ENCODE peak calls at places on chromosome 17, in six cellular contexts. V, M, I, S, G and P are unnamed samples.

GRCh38 chr17:60231234-60231633 is 81.5 kb downstream of the CA4 start:
- DNase-seq in V (no peak), M (no peak), I (peak), S (no peak), G (no peak), P (no peak)

GRCh38 chr17:77146882-77147281 is 6.1 kb downstream of the SEC14L1 start:
- DNase-seq in V (no peak), M (peak), I (no peak), S (no peak), G (peak), P (no peak)

GRCh38 chr17:8173871-8174322 is 2.3 kb downstream of the TMEM107 start:
- DNase-seq in V (no peak), M (no peak), I (no peak), S (no peak), G (no peak), P (no peak)

GRCh38 chr17:75596320-75597087 is 8.9 kb downstream of the MYO15B start:
- DNase-seq in V (no peak), M (no peak), I (no peak), S (no peak), G (no peak), P (no peak)

GRCh38 chr17:79090503-79091372 is 16.1 kb downstream of the ENGASE start:
- DNase-seq in V (no peak), M (no peak), I (no peak), S (no peak), G (peak), P (no peak)

GRCh38 chr17:79036609-79037008 is 12.6 kb downstream of the C1QTNF1 start:
- DNase-seq in V (no peak), M (peak), I (no peak), S (no peak), G (no peak), P (no peak)

GRCh38 chr17:148757-149156 is 11.4 kb downstream of the SCGB1C2 start:
- DNase-seq in V (no peak), M (peak), I (no peak), S (no peak), G (no peak), P (no peak)

GRCh38 chr17:18033442-18034099 is 5.4 kb downstream of the ATPAF2 start:
- DNase-seq in V (peak), M (peak), I (peak), S (peak), G (peak), P (no peak)

GRCh38 chr17:48626470-48627241 is 498 bp upstream of the HOXB9 start:
- DNase-seq in V (no peak), M (peak), I (no peak), S (no peak), G (peak), P (no peak)

GRCh38 chr17:39727556-39727955 is 2.8 kb downstream of the MIEN1 start:
- DNase-seq in V (no peak), M (no peak), I (no peak), S (no peak), G (no peak), P (no peak)

GRCh38 chr17:38563362-38564253 is 42.1 kb downstream of the SRCIN1 start:
- DNase-seq in V (no peak), M (no peak), I (no peak), S (no peak), G (peak), P (no peak)

GRCh38 chr17:32936894-32937500 is 9.0 kb downstream of the TMEM98 start:
- DNase-seq in V (peak), M (peak), I (peak), S (peak), G (peak), P (no peak)

GRCh38 chr17:43591750-43592562 is 45.8 kb upstream of the ETV4 start:
- DNase-seq in V (no peak), M (peak), I (no peak), S (no peak), G (peak), P (peak)

GRCh38 chr17:43816336-43817320 is 16.3 kb downstream of the MPP3 start:
- DNase-seq in V (no peak), M (no peak), I (no peak), S (no peak), G (no peak), P (no peak)

GRCh38 chr17:61097786-61098185 is 301.9 kb upstream of the TBX2 start:
- DNase-seq in V (no peak), M (no peak), I (no peak), S (no peak), G (no peak), P (no peak)

GRCh38 chr17:73318427-73318813 is 6.6 kb upstream of the CDC42EP4 start:
- DNase-seq in V (no peak), M (no peak), I (no peak), S (no peak), G (no peak), P (no peak)

GRCh38 chr17:73017653-73018052 is 74.8 kb downstream of the SLC39A11 start:
- DNase-seq in V (no peak), M (no peak), I (no peak), S (no peak), G (no peak), P (no peak)

GRCh38 chr17:61517265-61517664 is 65.0 kb downstream of the TBX4 start:
- DNase-seq in V (no peak), M (no peak), I (no peak), S (no peak), G (no peak), P (peak)

GRCh38 chr17:4362141-4362540 is 4.3 kb downstream of the UBE2G1 start:
- DNase-seq in V (no peak), M (no peak), I (no peak), S (no peak), G (no peak), P (no peak)

GRCh38 chr17:28991779-28992178 is 14.1 kb downstream of the SEZ6 start:
- DNase-seq in V (no peak), M (no peak), I (no peak), S (no peak), G (no peak), P (no peak)

GRCh38 chr17:8463089-8463488 is 27.4 kb downstream of the NDEL1 start:
- DNase-seq in V (no peak), M (no peak), I (no peak), S (no peak), G (no peak), P (no peak)

GRCh38 chr17:27525316-27525715 is 69.1 kb downstream of the KSR1 start:
- DNase-seq in V (no peak), M (no peak), I (no peak), S (no peak), G (no peak), P (no peak)

GRCh38 chr17:27569257-27569722 is 61.7 kb upstream of the LGALS9 start:
- DNase-seq in V (peak), M (peak), I (peak), S (peak), G (peak), P (no peak)

GRCh38 chr17:731943-732787 is at the start of gene TLCD3A:
- DNase-seq in V (peak), M (peak), I (no peak), S (peak), G (peak), P (no peak)